ENCODE peak calls at places on chromosomes 3 and 15, in six cellular contexts. K is lower lobe of right lung; E is hepatocyte; H is CD8-positive, alpha-beta T cell; M is esophagus squamous epithelium; Y is ascending aorta. F is an unnamed sample. For H3K9me3, the result is how much of the 10 kb centered on the place peaks cover.

GRCh38 chr15:52295421-52295991 is at the start of gene MYO5C:
- DNase-seq in E (peak), M (no peak), Y (peak), H (peak), K (peak), F (peak)

GRCh38 chr3:13687409-13687989 is 138.6 kb downstream of the FBLN2 start:
- DNase-seq in M (no peak), H (no peak), K (no peak), Y (no peak), E (peak), F (no peak)

GRCh38 chr15:85282504-85283115 is 97.8 kb upstream of the AKAP13 start:
- DNase-seq in E (no peak), H (no peak), K (no peak), M (no peak), Y (no peak), F (no peak)

GRCh38 chr15:59689626-59690236 is 611 bp upstream of the BNIP2 start:
- DNase-seq in Y (peak), H (peak), K (peak), M (peak), E (peak), F (peak)

GRCh38 chr3:100352296-100353178 is 18.0 kb downstream of the NIT2 start:
- DNase-seq in Y (no peak), E (peak), K (no peak), M (no peak), H (no peak), F (no peak)

GRCh38 chr3:154023148-154023547 is 98.0 kb upstream of the ARHGEF26 start:
- DNase-seq in Y (no peak), H (no peak), M (no peak), K (no peak), E (peak), F (no peak)

GRCh38 chr3:123884258-123884831 is at the start of gene MYLK:
- DNase-seq in Y (peak), M (no peak), E (peak), H (no peak), K (peak), F (peak)

GRCh38 chr15:70269331-70269911 is 171.7 kb upstream of the TLE3 start:
- DNase-seq in M (no peak), E (no peak), Y (no peak), K (no peak), H (no peak), F (no peak)

GRCh38 chr15:39530446-39531342 is 50.2 kb upstream of the THBS1 start:
- DNase-seq in M (no peak), Y (no peak), K (no peak), E (no peak), H (no peak), F (no peak)

GRCh38 chr3:43105224-43105596 is 669 bp downstream of the POMGNT2 start:
- DNase-seq in K (no peak), M (no peak), E (no peak), H (peak), Y (no peak), F (no peak)

GRCh38 chr3:105866656-105867653 is 1.9 kb downstream of the CBLB start:
- DNase-seq in Y (no peak), M (no peak), H (peak), K (no peak), E (no peak), F (no peak)

GRCh38 chr15:85826756-85827515 is 32.2 kb upstream of the KLHL25 start:
- DNase-seq in K (no peak), H (no peak), M (no peak), Y (no peak), E (no peak), F (no peak)

GRCh38 chr3:9448643-9449042 is 51.2 kb downstream of the SETD5 start:
- DNase-seq in E (no peak), K (no peak), H (no peak), M (no peak), Y (no peak), F (no peak)

GRCh38 chr3:196965804-196966173 is 2.8 kb downstream of the PIGZ start:
- DNase-seq in K (no peak), Y (no peak), H (no peak), M (no peak), E (no peak), F (no peak)

GRCh38 chr3:71201939-71202338 is 381.6 kb downstream of the FOXP1 start:
- DNase-seq in M (no peak), Y (peak), H (no peak), E (peak), K (no peak), F (no peak)

GRCh38 chr3:141083831-141084624 is 32.9 kb downstream of the SPSB4 start:
- DNase-seq in H (no peak), Y (no peak), K (no peak), E (peak), M (no peak), F (no peak)

GRCh38 chr3:127238602-127239001 is 45.7 kb downstream of the PRR23E start:
- DNase-seq in K (no peak), E (no peak), Y (no peak), H (no peak), M (no peak), F (no peak)

GRCh38 chr15:46461416-46461815 is 826.6 kb downstream of the SQOR start:
- DNase-seq in Y (no peak), E (no peak), M (no peak), H (no peak), K (no peak), F (no peak)

GRCh38 chr3:4828279-4829030 is 150.8 kb upstream of the BHLHE40 start:
- DNase-seq in E (no peak), K (peak), H (no peak), M (no peak), Y (peak), F (no peak)

GRCh38 chr3:38644016-38644661 is 5.3 kb downstream of the SCN5A start:
- DNase-seq in M (no peak), Y (no peak), H (no peak), K (no peak), E (no peak), F (no peak)

GRCh38 chr15:83064859-83065258 is 2.2 kb downstream of the BTBD1 start:
- DNase-seq in Y (no peak), E (no peak), K (no peak), M (no peak), H (no peak), F (no peak)

GRCh38 chr3:138332472-138333073 is 2.9 kb upstream of the NME9 start:
- DNase-seq in Y (no peak), K (no peak), M (no peak), H (no peak), E (peak), F (no peak)

GRCh38 chr3:172213168-172213567 is 173.8 kb downstream of the FNDC3B start:
- DNase-seq in E (peak), K (no peak), M (no peak), H (no peak), Y (no peak), F (no peak)

GRCh38 chr15:100812802-100813201 is 66.8 kb upstream of the ALDH1A3 start:
- DNase-seq in Y (no peak), M (no peak), E (no peak), H (no peak), K (no peak), F (no peak)

GRCh38 chr3:127572186-127572585 is 18.3 kb downstream of the TPRA1 start:
- DNase-seq in H (no peak), E (no peak), K (no peak), Y (no peak), M (no peak), F (no peak)

GRCh38 chr3:14766428-14767244 is 52.1 kb upstream of the FGD5 start:
- DNase-seq in M (no peak), Y (peak), H (no peak), E (no peak), K (no peak), F (no peak)

GRCh38 chr15:31169558-31169957 is 68.0 kb upstream of the TRPM1 start:
- DNase-seq in Y (no peak), M (no peak), H (no peak), E (no peak), K (no peak), F (no peak)

GRCh38 chr3:50604628-50605588 is 6.7 kb downstream of the CISH start:
- DNase-seq in K (no peak), Y (peak), H (no peak), M (no peak), E (no peak), F (no peak)

GRCh38 chr3:71484047-71484446 is 99.5 kb downstream of the FOXP1 start:
- DNase-seq in M (no peak), H (no peak), E (no peak), Y (no peak), K (no peak), F (no peak)

GRCh38 chr3:141385386-141386079 is 17.2 kb downstream of the ZBTB38 start:
- DNase-seq in Y (no peak), H (no peak), M (no peak), K (no peak), E (no peak), F (no peak)

GRCh38 chr3:131053021-131053420 is 26.3 kb downstream of the NEK11 start:
- DNase-seq in Y (no peak), H (no peak), E (no peak), K (no peak), M (no peak), F (no peak)

GRCh38 chr3:32780735-32781210 is 37.0 kb upstream of the TRIM71 start:
- DNase-seq in M (no peak), Y (peak), E (peak), H (no peak), K (peak), F (peak)

GRCh38 chr3:99875573-99875924 is 57.9 kb downstream of the CMSS1 start:
- DNase-seq in M (no peak), E (peak), K (no peak), Y (no peak), H (no peak), F (no peak)

GRCh38 chr15:36251450-36251849 is 328.0 kb upstream of the CDIN1 start:
- DNase-seq in H (no peak), Y (no peak), K (no peak), E (no peak), M (no peak), F (no peak)

GRCh38 chr3:27677554-27677953 is 44.6 kb downstream of the EOMES start:
- DNase-seq in E (peak), H (no peak), M (no peak), K (no peak), Y (peak), F (no peak)

GRCh38 chr15:99708563-99708962 is 24.7 kb downstream of the LYSMD4 start:
- DNase-seq in Y (peak), H (no peak), M (no peak), K (peak), E (peak), F (no peak)

GRCh38 chr3:31409866-31410265 is 122.9 kb upstream of the STT3B start:
- DNase-seq in M (no peak), K (no peak), Y (no peak), E (no peak), H (no peak), F (no peak)

GRCh38 chr15:78618490-78618934 is 2.3 kb downstream of the CHRNA3 start:
- DNase-seq in E (peak), Y (peak), M (peak), K (peak), H (peak), F (peak)

GRCh38 chr15:78621810-78622402 is 1.1 kb upstream of the CHRNA3 start:
- DNase-seq in Y (no peak), M (no peak), K (no peak), H (no peak), E (no peak), F (no peak)

GRCh38 chr15:78619022-78619950 is 1.5 kb downstream of the CHRNA3 start:
- DNase-seq in E (no peak), K (no peak), M (no peak), H (no peak), Y (no peak), F (no peak)

GRCh38 chr15:78620839-78621421 is at the start of gene CHRNA3:
- DNase-seq in K (no peak), H (no peak), E (no peak), Y (no peak), M (no peak), F (no peak)

DNA sequence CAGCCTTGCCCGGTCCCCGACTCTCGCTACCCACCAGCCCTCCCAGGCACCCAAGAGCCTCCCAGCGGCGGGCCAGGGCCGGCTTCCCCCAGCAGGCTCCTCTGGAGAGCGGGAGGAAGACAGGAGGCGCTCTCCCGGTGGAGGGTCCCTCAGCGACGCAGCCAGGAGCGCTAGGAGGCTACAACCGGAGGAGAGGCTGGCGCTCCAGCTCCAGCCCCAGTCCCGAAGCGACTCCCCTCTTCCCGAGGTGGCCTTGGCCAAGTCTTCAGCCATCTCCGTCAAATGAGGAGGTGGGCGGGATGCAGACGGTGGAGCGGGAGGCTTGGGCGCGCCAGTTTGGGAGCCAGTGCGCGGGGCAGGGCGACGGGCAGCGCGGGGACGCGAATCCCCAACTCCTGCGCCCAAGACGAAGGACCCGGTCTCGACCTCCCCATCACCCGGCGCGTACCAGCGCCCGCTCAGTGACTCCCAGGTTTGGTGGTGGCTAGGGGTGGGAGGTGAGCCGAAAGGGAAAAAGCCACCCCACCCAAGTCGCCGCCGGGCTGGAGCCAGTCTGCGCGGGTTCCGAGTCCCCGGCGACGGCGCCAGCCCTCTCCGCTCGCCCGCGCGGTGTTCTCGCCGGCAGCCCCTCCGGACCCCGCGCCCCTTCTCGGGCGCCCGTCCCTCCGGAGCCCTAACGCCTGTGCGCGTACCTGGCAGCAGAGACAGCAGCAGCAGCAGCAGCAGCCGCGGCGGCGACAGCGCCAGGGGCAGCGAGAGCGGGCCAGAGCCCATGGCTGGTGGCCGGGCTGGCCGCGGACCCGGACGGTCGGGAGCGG is 566 bp downstream of the CHRNA3 start:
- DNase-seq in K (no peak), M (no peak), Y (peak), E (peak), H (no peak), F (no peak)
- H3K9me3 ChIP-seq in K (under half), M (under half), Y (under half), E (under half), H (under half), F (under half)

GRCh38 chr15:42786978-42787377 is 50.0 kb upstream of the CDAN1 start:
- DNase-seq in E (no peak), H (no peak), Y (no peak), M (no peak), K (no peak), F (no peak)
- H3K27ac ChIP-seq in E (no peak), H (no peak), Y (no peak), M (no peak), K (no peak), F (no peak)

DNA sequence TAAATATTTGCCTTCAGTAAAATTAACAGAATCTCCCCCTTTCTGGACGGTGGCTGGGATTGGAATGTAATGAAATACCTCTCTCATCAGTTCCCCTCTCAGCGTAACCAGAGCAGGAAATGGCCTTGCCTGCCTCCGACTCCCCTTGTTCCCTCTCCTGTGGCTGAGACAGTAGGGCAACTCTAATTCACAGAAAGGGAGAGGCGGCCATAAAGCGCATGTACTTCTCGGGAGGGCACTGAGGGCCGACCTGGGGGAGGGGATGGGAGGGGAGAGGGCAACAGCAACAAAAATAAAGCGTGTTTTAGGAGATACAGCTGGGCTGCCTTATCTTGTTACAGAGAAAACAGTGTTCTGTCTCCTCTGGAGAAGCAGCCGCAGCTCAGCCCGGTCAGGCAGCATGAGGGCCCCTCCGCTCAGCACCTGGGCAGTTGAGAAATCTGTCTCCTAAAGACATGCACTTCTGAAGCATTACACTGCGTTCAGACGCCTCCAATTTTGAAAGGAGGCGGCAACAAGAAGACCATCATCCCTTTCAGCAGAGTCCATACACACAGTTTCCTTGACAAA is 783.3 kb upstream of the ARRDC4 start:
- DNase-seq in K (no peak), E (peak), H (no peak), M (no peak), Y (no peak), F (peak)
- H3K9me3 ChIP-seq in K (under half), E (under half), H (under half), M (under half), Y (under half), F (under half)

GRCh38 chr3:186281172-186281571 is 80.9 kb downstream of the DGKG start:
- DNase-seq in E (no peak), Y (peak), M (no peak), K (no peak), H (no peak), F (no peak)
- H3K27ac ChIP-seq in E (no peak), Y (peak), M (no peak), K (no peak), H (no peak), F (no peak)

GRCh38 chr15:25208735-25209134 is 230.1 kb downstream of the UBE3A start:
- DNase-seq in M (no peak), E (no peak), H (no peak), Y (no peak), K (no peak), F (no peak)

DNA sequence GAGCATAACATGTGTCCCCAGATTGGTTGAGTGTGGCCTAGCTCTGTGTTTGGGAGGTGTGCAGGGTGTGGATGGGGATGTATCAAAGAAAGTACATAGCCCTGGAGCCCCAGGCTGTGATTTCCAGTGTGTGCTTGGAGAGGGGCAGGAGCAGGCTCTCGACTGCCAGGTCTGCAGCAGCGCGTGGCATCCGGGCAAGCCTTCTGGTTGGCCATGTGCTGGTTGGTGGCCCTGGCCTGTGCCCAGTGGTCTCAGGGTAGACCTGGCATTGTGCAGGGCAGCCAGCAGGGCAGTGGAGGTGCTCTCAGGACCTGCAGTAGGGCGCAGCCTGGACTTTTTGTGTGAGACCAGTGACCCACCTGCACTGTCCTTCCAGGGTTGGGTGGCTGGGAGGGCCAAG is 231.5 kb downstream of the UBE3A start:
- DNase-seq in K (no peak), H (no peak), M (no peak), Y (no peak), E (no peak), F (no peak)
- H3K9me3 ChIP-seq in K (under half), H (under half), M (under half), Y (under half), E (under half), F (under half)

GRCh38 chr15:63596666-63597032 is 538 bp upstream of the FBXL22 start:
- DNase-seq in Y (no peak), K (no peak), M (no peak), H (no peak), E (peak), F (no peak)
- H3K27ac ChIP-seq in Y (peak), K (peak), M (peak), H (no peak), E (peak), F (no peak)

GRCh38 chr15:95018888-95019545 is 787.7 kb downstream of the MCTP2 start:
- DNase-seq in H (no peak), E (peak), K (no peak), Y (no peak), M (no peak), F (no peak)

GRCh38 chr15:95013379-95013778 is 782.0 kb downstream of the MCTP2 start:
- DNase-seq in Y (no peak), K (no peak), M (no peak), E (no peak), H (no peak), F (no peak)

GRCh38 chr15:95017950-95018349 is 786.6 kb downstream of the MCTP2 start:
- DNase-seq in H (no peak), Y (no peak), E (peak), K (peak), M (no peak), F (no peak)

GRCh38 chr15:95019907-95020306 is 788.5 kb downstream of the MCTP2 start:
- DNase-seq in H (no peak), M (no peak), E (no peak), Y (no peak), K (no peak), F (no peak)

GRCh38 chr15:95016511-95017219 is 785.3 kb downstream of the MCTP2 start:
- DNase-seq in H (no peak), E (peak), M (no peak), K (no peak), Y (no peak), F (no peak)
- H3K9me3 ChIP-seq in H (under half), E (under half), M (under half), K (under half), Y (under half), F (under half)

GRCh38 chr15:62047278-62047847 is 12.9 kb downstream of the VPS13C start:
- DNase-seq in H (no peak), Y (no peak), M (no peak), K (no peak), E (no peak), F (no peak)
- H3K27ac ChIP-seq in H (no peak), Y (no peak), M (no peak), K (no peak), E (no peak), F (no peak)

F was measured in iPS DF 6.9.